ENCODE peak calls at places on chromosomes 5 and 9, in nine cellular contexts. E is GM23248; M is activated CD8-positive, alpha-beta memory T cell treated with anti-CD3 and anti-CD28 coated beads for 24 hours; L is aorta; B is thoracic aorta; H is GF-D8; D is COLO829; V is left colon; N is H4. T is an unnamed sample.

GRCh38 chr5:32767948-32768427 is 56.9 kb downstream of the NPR3 start:
- DNase-seq in E (peak), M (no peak), L (peak), B (peak), H (no peak), D (no peak), V (no peak), N (peak), T (no peak)

GRCh38 chr5:105817906-105818305 is 1852.8 kb downstream of the EFNA5 start:
- DNase-seq in E (peak), M (no peak), L (no peak), B (no peak), H (no peak), D (no peak), V (no peak), N (no peak), T (no peak)

GRCh38 chr5:180494510-180495181 is 467 bp downstream of the CNOT6 start:
- DNase-seq in E (peak), M (no peak), L (peak), B (no peak), H (no peak), D (no peak), V (peak), N (no peak), T (peak)

GRCh38 chr9:124623966-124624734 is 117.0 kb upstream of the NR5A1 start:
- DNase-seq in E (no peak), M (no peak), L (no peak), B (no peak), H (no peak), D (no peak), V (no peak), N (no peak), T (no peak)

GRCh38 chr9:87194471-87194870 is 247.2 kb upstream of the GAS1 start:
- DNase-seq in E (peak), M (no peak), L (no peak), B (no peak), H (no peak), D (no peak), V (no peak), N (peak), T (no peak)

GRCh38 chr5:102651466-102651865 is 103.6 kb upstream of the PAM start:
- DNase-seq in E (peak), M (no peak), L (no peak), B (no peak), H (no peak), D (no peak), V (no peak), N (no peak), T (no peak)

GRCh38 chr9:134624827-134625181 is 16.8 kb upstream of the COL5A1 start:
- DNase-seq in E (peak), M (no peak), L (peak), B (no peak), H (no peak), D (no peak), V (peak), N (no peak), T (no peak)

GRCh38 chr5:56183507-56183906 is 49.6 kb downstream of the ANKRD55 start:
- DNase-seq in E (peak), M (no peak), L (no peak), B (no peak), H (no peak), D (no peak), V (no peak), N (peak), T (no peak)

GRCh38 chr5:1393571-1394501 is 48.9 kb upstream of the CLPTM1L start:
- DNase-seq in E (no peak), M (no peak), L (no peak), B (no peak), H (no peak), D (no peak), V (no peak), N (no peak), T (no peak)

GRCh38 chr5:80915716-80916115 is 44.4 kb upstream of the RASGRF2 start:
- DNase-seq in E (peak), M (no peak), L (no peak), B (no peak), H (no peak), D (no peak), V (no peak), N (no peak), T (no peak)

GRCh38 chr9:127221695-127222094 is 42.9 kb upstream of the GARNL3 start:
- DNase-seq in E (no peak), M (no peak), L (no peak), B (no peak), H (no peak), D (no peak), V (no peak), N (no peak), T (no peak)

GRCh38 chr9:27665121-27665520 is 91.8 kb upstream of the C9orf72 start:
- DNase-seq in E (no peak), M (no peak), L (no peak), B (no peak), H (no peak), D (no peak), V (peak), N (no peak), T (peak)

GRCh38 chr9:6805532-6805931 is 47.8 kb downstream of the KDM4C start:
- DNase-seq in E (peak), M (no peak), L (no peak), B (no peak), H (no peak), D (no peak), V (no peak), N (no peak), T (no peak)

GRCh38 chr5:142847898-142848790 is 78.0 kb downstream of the ARHGAP26 start:
- DNase-seq in E (peak), M (no peak), L (no peak), B (no peak), H (no peak), D (no peak), V (no peak), N (peak), T (no peak)

GRCh38 chr9:96006296-96006890 is 130.9 kb downstream of the ERCC6L2 start:
- DNase-seq in E (no peak), M (no peak), L (no peak), B (no peak), H (no peak), D (no peak), V (no peak), N (no peak), T (no peak)

GRCh38 chr9:33785914-33786313 is 9.4 kb upstream of the PRSS3 start:
- DNase-seq in E (peak), M (no peak), L (no peak), B (no peak), H (no peak), D (no peak), V (no peak), N (no peak), T (no peak)

GRCh38 chr5:401216-402034 is 41.6 kb upstream of the EXOC3 start:
- DNase-seq in E (no peak), M (no peak), L (no peak), B (no peak), H (no peak), D (no peak), V (no peak), N (no peak), T (no peak)

T was measured in colonic mucosa.